ENCODE peak calls at places on chromosomes 13 and 19, in five cellular contexts. F, T, V, I and H are unnamed samples.

GRCh38 chr13:108220042-108220441 is 1.9 kb downstream of the ABHD13 start:
- DNase-seq in F (no peak), T (no peak), V (no peak), I (no peak), H (no peak)

GRCh38 chr19:43754562-43755255 is at the start of gene SMG9:
- DNase-seq in I (peak; percentile 97), V (peak; percentile 94), T (peak; percentile 98), F (peak; percentile 98), H (peak; percentile 94)

GRCh38 chr13:96091932-96092253 is 2.0 kb downstream of the HS6ST3 start:
- DNase-seq in T (no peak), I (no peak), F (no peak), V (no peak), H (no peak)

GRCh38 chr19:17762505-17763229 is 11.4 kb downstream of the FCHO1 start:
- DNase-seq in I (peak; percentile 97), F (peak; percentile 54), T (no peak), V (peak; percentile 18), H (no peak)

GRCh38 chr13:47917022-47917574 is 84.0 kb downstream of the SUCLA2 start:
- DNase-seq in V (no peak), T (no peak), F (no peak), I (no peak), H (no peak)

GRCh38 chr19:11849264-11849615 is 714 bp downstream of the ZNF439 start:
- DNase-seq in V (no peak), I (no peak), T (no peak), F (peak; percentile 9), H (no peak)

GRCh38 chr13:20472531-20472930 is 53.1 kb downstream of the CRYL1 start:
- DNase-seq in T (no peak), F (no peak), I (no peak), V (no peak), H (no peak)

GRCh38 chr19:3670796-3671679 is 29.2 kb downstream of the PIP5K1C start:
- DNase-seq in T (no peak), V (no peak), I (no peak), F (peak; percentile 88), H (peak; percentile 34)

GRCh38 chr13:77506874-77507273 is 28.6 kb upstream of the SCEL start:
- DNase-seq in F (peak; percentile 25), I (no peak), T (no peak), V (no peak), H (no peak)

GRCh38 chr19:37817180-37817911 is 38.0 kb upstream of the ZNF573 start:
- DNase-seq in V (no peak), T (peak; percentile 11), F (peak; percentile 58), I (peak; percentile 91), H (peak; percentile 4)

GRCh38 chr19:35120492-35120891 is 4.9 kb downstream of the FXYD3 start:
- DNase-seq in I (no peak), V (peak; percentile 5), T (no peak), F (peak; percentile 38), H (peak; percentile 70)

GRCh38 chr19:734716-735115 is 16.2 kb upstream of the MISP start:
- DNase-seq in I (no peak), F (no peak), T (no peak), V (no peak), H (no peak)

GRCh38 chr19:31554360-31554759 is 205.1 kb upstream of the TSHZ3 start:
- DNase-seq in T (no peak), F (no peak), V (no peak), I (no peak), H (no peak)

GRCh38 chr19:28486934-28487333 is 726.0 kb downstream of the UQCRFS1 start:
- DNase-seq in T (no peak), F (no peak), I (no peak), V (no peak), H (no peak)

GRCh38 chr19:7862413-7862951 is 11.7 kb downstream of the PRR36 start:
- DNase-seq in V (peak; percentile 8), T (peak; percentile 67), F (peak; percentile 52), I (peak; percentile 98), H (no peak)

GRCh38 chr13:89827552-89827951 is 1519.9 kb upstream of the MIR17HG start:
- DNase-seq in F (peak; percentile 50), T (no peak), I (no peak), V (no peak), H (no peak)

GRCh38 chr19:6262519-6262918 is 17.3 kb downstream of the MLLT1 start:
- DNase-seq in V (no peak), T (no peak), I (no peak), F (no peak), H (no peak)

GRCh38 chr13:20939662-20940061 is 37.1 kb upstream of the XPO4 start:
- DNase-seq in I (no peak), F (no peak), V (no peak), T (no peak), H (no peak)

GRCh38 chr13:101552286-101552685 is 99.8 kb downstream of the ITGBL1 start:
- DNase-seq in I (no peak), F (no peak), V (no peak), T (no peak), H (no peak)

GRCh38 chr19:42032428-42032827 is 37.6 kb downstream of the GRIK5 start:
- DNase-seq in V (peak; percentile 70), F (peak; percentile 16), I (peak; percentile 55), T (no peak), H (no peak)

GRCh38 chr19:50020481-50020880 is 4.7 kb downstream of the VRK3 start:
- DNase-seq in I (no peak), F (no peak), T (no peak), V (no peak), H (no peak)

GRCh38 chr13:75365724-75366173 is 116.2 kb downstream of the TBC1D4 start:
- DNase-seq in I (no peak), F (peak; percentile 52), V (no peak), T (no peak), H (no peak)

GRCh38 chr19:55563261-55563690 is 17.4 kb downstream of the ZNF579 start:
- DNase-seq in V (no peak), T (no peak), F (no peak), I (no peak), H (no peak)

DNA sequence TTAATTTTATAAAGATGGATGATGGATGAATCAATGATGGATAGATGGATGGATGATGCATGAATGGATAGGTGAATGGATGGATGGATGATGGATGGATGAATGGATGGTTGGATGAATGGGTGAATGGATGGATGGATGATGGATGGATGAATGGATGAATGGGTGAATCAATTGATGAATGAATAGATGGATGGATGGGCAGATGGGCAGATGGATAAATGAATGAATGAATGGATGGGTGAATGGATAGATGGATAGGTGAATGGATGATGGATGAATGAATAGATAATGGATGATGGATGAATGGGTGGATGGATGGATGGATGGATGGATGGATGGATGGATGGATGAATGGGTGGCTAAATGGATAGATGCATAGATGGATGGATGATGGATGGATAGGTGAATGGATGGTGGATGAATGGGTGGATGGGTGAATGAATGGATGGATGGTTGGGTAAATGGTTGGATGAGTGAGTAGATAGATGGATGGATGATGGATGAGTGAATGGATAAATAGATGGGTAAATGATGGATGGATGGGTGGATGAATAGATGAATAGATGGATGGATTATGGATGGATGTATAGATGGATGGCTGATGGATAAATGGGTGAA is 12.8 kb downstream of the ZNF579 start:
- DNase-seq in T (no peak), F (no peak), V (no peak), I (no peak), H (no peak)
- TF ChIP-seq CTCF in T (no peak), F (no peak), V (no peak), I (no peak), H (no peak)

DNA sequence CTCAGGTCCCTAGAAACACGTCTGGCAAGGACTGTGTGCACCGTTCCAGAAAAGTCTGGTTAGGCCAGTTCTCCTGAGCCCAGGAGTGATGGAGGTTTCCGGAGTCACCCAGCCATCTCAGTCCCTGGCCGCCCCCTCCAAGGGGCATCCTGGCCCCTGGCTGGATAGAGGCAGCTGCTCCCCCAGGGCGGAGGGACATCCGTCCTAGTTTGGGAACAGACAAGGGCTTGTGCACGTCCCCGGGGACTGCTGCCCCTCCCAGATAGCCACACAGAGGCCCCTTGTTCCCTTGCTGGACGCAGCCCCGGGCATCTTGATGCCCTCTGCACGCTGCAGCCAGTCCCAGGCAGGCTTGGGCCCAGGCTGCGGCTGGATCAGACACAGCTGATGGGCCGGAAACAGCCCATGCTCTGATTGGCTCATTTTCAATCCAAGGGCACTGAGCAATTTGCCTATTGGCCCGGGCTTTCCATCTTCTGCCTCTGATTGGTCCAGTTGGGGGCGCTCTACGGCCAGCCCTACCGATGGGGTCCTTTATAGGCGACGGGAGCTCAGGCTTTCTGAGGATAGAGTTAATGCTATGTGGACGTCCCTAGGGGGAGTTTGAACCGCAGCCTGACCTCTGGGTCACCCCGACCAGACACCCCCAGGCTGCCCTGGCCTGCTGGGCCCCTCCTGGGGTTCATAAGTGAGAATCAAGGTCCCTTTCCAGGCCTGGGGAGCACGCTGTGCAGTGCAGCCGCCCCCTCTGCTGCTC is 3.7 kb downstream of the S1PR2 start:
- DNase-seq in I (peak; percentile 55), F (peak; percentile 71), V (no peak), T (no peak), H (no peak)
- TF ChIP-seq CTCF in I (peak; percentile 41), F (peak; percentile 26), V (no peak), T (no peak), H (peak; percentile 8)

DNA sequence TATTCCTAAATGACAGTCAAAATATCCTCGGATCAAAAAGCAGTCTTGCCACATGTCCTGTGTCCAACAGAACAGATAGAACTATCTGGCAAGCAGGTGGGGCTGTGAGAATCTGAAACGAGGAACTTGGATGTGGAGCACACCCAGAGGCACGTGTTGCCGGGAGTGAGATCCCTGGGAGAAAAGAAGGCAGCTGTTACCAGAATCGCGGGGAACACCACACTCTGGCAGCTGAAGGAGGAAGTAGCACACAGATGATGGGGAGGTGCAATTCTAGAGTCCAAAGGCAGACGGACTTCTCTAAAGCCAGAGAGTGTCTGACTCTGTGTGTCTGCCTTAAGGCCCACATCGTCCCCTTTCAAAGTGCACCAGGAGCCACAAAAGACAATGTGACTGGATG is 22.3 kb downstream of the SLC7A1 start:
- DNase-seq in I (no peak), F (peak; percentile 48), T (no peak), V (no peak), H (no peak)
- TF ChIP-seq CTCF in I (no peak), F (no peak), T (no peak), V (no peak), H (no peak)

GRCh38 chr19:24159707-24160106 is 72.7 kb downstream of the ZNF254 start:
- DNase-seq in T (no peak), F (peak; percentile 3), I (no peak), V (no peak), H (no peak)
- TF ChIP-seq CTCF in T (no peak), F (peak; percentile 34), I (peak; percentile 63), V (peak; percentile 45), H (peak; percentile 25)

DNA sequence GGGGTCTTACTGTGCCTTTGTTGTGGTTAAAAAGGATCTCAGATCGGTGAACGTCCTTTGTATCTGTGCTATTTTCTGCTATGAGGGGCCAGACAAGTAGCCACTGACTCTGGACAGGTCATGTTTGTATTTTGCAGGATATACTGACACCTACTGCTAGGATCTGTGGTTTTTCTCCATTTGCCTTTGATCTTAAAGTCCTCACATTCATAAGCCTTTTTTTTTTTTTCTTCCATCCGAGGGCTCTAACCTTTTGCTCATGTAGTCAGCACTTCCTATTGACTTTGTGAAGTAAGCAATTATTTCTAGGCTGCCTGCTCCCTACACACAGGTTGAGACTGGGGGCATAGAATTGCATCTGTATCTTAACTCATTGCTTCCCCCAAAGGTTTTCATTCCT is 106.2 kb downstream of the SLITRK5 start:
- DNase-seq in I (no peak), T (no peak), F (peak; percentile 31), V (peak; percentile 12), H (no peak)
- TF ChIP-seq CTCF in I (peak; percentile 31), T (no peak), F (peak; percentile 4), V (peak; percentile 14), H (no peak)

GRCh38 chr19:54159352-54160181 is at the start of gene LENG1:
- DNase-seq in V (peak; percentile 100), I (peak; percentile 100), T (peak; percentile 97), F (peak; percentile 100), H (peak; percentile 100)
- TF ChIP-seq CTCF in V (peak; percentile 28), I (peak; percentile 52), T (no peak), F (peak; percentile 26), H (peak; percentile 15)